ENCODE peak calls at places on chromosomes 5 and 9, in seven cellular contexts. M, Q, X, L, R, K and E are unnamed samples.

GRCh38 chr5:111954516-111955337 is 197.7 kb upstream of the NREP start:
- DNase-seq in R (no peak), K (no peak), Q (no peak), X (no peak), M (peak), L (peak), E (no peak)

GRCh38 chr5:131671994-131672655 is 37.1 kb upstream of the RAPGEF6 start:
- DNase-seq in L (no peak), X (no peak), R (no peak), Q (no peak), K (no peak), M (no peak), E (no peak)

GRCh38 chr5:122350496-122350895 is 38.5 kb downstream of the SNCAIP start:
- DNase-seq in Q (no peak), R (no peak), X (no peak), K (no peak), M (no peak), L (no peak), E (no peak)

GRCh38 chr5:67795781-67796477 is 419.6 kb upstream of the PIK3R1 start:
- DNase-seq in K (no peak), M (no peak), R (no peak), L (no peak), X (no peak), Q (no peak), E (no peak)

GRCh38 chr5:14491505-14491904 is 90.1 kb upstream of the OTULINL start:
- DNase-seq in Q (peak), L (no peak), M (no peak), X (no peak), K (no peak), R (no peak), E (no peak)

GRCh38 chr9:115209601-115210306 is 91.8 kb upstream of the TNC start:
- DNase-seq in L (peak), R (no peak), X (no peak), Q (peak), M (peak), K (no peak), E (no peak)

GRCh38 chr9:27528886-27529315 is 713 bp downstream of the MOB3B start:
- DNase-seq in Q (peak), R (peak), L (peak), M (peak), K (peak), X (peak), E (no peak)

GRCh38 chr9:120413121-120414048 is 166.6 kb downstream of the CDK5RAP2 start:
- DNase-seq in R (no peak), L (no peak), M (no peak), Q (peak), X (no peak), K (peak), E (no peak)

GRCh38 chr5:153831976-153832375 is 206.7 kb downstream of the FAM114A2 start:
- DNase-seq in M (peak), L (peak), R (no peak), X (no peak), Q (peak), K (no peak), E (no peak)

GRCh38 chr5:161921781-161922180 is 73.9 kb downstream of the GABRA1 start:
- DNase-seq in K (no peak), Q (no peak), M (no peak), L (no peak), X (no peak), R (no peak), E (no peak)

GRCh38 chr5:147617191-147617606 is 107.3 kb upstream of the DPYSL3 start:
- DNase-seq in L (no peak), Q (no peak), M (no peak), X (no peak), R (no peak), K (no peak), E (no peak)

GRCh38 chr5:151912360-151912759 is 12.3 kb downstream of the GLRA1 start:
- DNase-seq in R (no peak), X (no peak), Q (no peak), L (peak), K (no peak), M (no peak), E (no peak)

GRCh38 chr5:98771389-98772109 is 1.9 kb upstream of the RGMB start:
- DNase-seq in X (no peak), Q (peak), L (peak), R (peak), K (peak), M (peak), E (no peak)

GRCh38 chr9:110546411-110546871 is 33.1 kb downstream of the SVEP1 start:
- DNase-seq in L (no peak), X (no peak), R (no peak), M (no peak), Q (no peak), K (no peak), E (no peak)

GRCh38 chr5:56301041-56301440 is 67.9 kb upstream of the ANKRD55 start:
- DNase-seq in L (no peak), M (no peak), X (no peak), R (no peak), Q (peak), K (no peak), E (no peak)

GRCh38 chr5:5583832-5584231 is 161.4 kb downstream of the ICE1 start:
- DNase-seq in M (no peak), L (no peak), X (no peak), K (no peak), Q (no peak), R (no peak), E (no peak)

GRCh38 chr5:172010278-172010677 is 3.8 kb upstream of the FBXW11 start:
- DNase-seq in Q (peak), R (no peak), X (no peak), K (no peak), L (no peak), M (no peak), E (no peak)

GRCh38 chr5:158843305-158843704 is 256.4 kb downstream of the EBF1 start:
- DNase-seq in M (no peak), R (no peak), L (no peak), K (no peak), Q (no peak), X (no peak), E (no peak)

GRCh38 chr9:93577940-93578682 is 1.7 kb downstream of the PHF2 start:
- DNase-seq in R (no peak), K (no peak), X (no peak), L (no peak), Q (no peak), M (no peak), E (no peak)

DNA sequence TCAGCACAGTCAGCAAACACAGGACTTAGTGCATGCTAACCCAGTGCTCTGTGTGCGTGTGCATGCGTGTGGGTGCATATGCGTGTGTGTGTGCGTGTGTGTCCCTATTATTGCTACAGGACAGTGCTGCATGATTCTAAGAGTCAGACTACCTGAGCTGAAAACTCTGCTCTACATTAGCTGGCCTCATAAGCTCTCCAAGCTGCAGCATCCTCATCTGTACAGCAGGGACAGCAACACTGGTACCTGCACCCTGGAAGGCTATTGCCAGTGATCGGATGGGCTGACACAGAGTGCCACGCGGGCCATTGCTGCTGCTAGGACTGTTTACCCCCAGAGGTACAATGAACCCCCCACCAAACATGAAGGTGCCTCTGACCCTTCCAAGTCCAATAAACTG is 1.2 kb downstream of the ADAMTS12 start:
- DNase-seq in X (no peak), K (peak), M (peak), L (peak), R (no peak), Q (no peak), E (no peak)
- TF ChIP-seq CTCF in X (no peak), K (no peak), M (no peak), L (peak), R (no peak), Q (no peak), E (no peak)

GRCh38 chr5:51685399-51685798 is 302.2 kb downstream of the ISL1 start:
- DNase-seq in L (peak), X (no peak), R (no peak), K (no peak), Q (no peak), M (no peak), E (no peak)

GRCh38 chr5:51679286-51679685 is 296.0 kb downstream of the ISL1 start:
- DNase-seq in R (no peak), Q (no peak), K (no peak), X (no peak), M (no peak), L (no peak), E (no peak)

GRCh38 chr5:51684794-51685355 is 301.6 kb downstream of the ISL1 start:
- DNase-seq in R (no peak), L (no peak), M (no peak), X (no peak), Q (peak), K (no peak), E (no peak)
- TF ChIP-seq CTCF in R (no peak), L (no peak), M (no peak), X (no peak), Q (peak), K (no peak), E (no peak)

DNA sequence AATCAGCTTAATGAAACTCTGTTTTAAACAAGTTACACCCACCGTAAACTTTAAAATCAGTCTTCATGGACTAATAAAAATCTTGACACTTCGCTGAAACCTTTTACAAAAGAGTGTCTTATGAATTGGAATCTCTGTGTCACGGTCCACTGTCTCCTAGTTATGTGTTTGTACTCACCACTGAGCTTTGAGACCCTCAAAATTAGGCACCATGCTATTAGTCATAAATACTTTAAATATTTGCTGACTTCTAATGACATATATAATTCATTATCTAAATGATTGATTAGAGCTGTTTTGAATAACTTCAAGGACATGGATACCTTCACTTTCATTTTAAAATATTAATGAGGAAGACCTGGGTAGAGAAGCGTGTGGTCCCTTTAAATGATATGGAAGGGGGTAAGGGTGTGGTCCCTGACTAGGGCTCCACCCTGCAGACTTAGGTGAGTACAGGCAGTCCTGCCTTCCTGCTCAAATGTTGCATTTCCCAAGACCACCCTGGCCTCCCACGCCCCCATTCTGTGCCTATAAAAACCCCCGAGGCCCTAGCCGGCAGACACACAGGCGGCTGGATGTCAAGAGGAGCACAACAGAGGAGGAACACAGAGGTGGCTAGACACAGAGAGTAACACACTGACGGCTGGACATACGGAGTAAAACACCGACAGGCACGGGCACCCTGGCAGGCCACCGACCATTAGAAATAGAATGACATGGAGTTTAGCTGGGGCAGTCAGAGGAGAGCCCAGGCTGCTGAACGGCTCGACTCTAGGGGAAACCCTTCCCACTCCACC is 179.0 kb upstream of the CDH9 start:
- DNase-seq in Q (no peak), X (no peak), M (no peak), L (no peak), K (no peak), R (no peak), E (no peak)
- TF ChIP-seq CTCF in Q (no peak), X (no peak), M (no peak), L (no peak), K (no peak), R (no peak), E (no peak)

GRCh38 chr5:74342189-74342588 is 298.3 kb downstream of the ENC1 start:
- DNase-seq in X (no peak), M (no peak), Q (no peak), K (no peak), L (no peak), R (no peak), E (no peak)
- TF ChIP-seq CTCF in X (no peak), M (no peak), Q (no peak), K (no peak), L (no peak), R (no peak), E (no peak)

DNA sequence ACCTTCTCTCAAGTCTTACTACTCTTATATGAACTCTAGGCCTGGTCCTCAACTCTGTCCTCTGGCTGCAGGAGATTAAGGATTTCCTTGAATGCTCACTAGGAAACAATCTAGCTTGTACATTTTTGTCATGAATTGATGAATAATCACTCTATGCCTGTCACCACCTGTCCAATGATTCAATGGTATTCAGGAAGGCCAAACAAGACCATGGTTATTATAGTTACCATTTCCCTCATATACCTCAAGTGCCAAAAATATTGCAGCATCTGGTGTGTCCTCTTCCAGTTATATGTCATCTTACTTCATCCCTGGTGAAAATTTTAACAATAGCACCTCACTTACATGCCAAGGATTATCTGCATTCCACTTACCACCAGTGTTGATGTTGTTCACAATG is 179.0 kb upstream of the MOCS2 start:
- DNase-seq in M (no peak), K (no peak), R (no peak), Q (peak), X (no peak), L (no peak), E (no peak)
- TF ChIP-seq CTCF in M (no peak), K (no peak), R (no peak), Q (no peak), X (no peak), L (no peak), E (no peak)